ENCODE peak calls at places on chromosomes 2 and 18, in ten cellular contexts. N is iris pigment epithelial cell; W is GM13977; Y is activated T-cell treated with anti-CD3 and anti-CD28 coated beads for 1 hour; R is stimulated activated CD4-positive, alpha-beta T cell treated with anti-CD3 and anti-CD28 coated beads, Interleukin-1b, Interleukin-23, amount 100 ng/mL, for 24 hours; O is activated gamma-delta T cell; D is tibial nerve; A is cardiac septum; K is NT2/D1; U is fibroblast of gingiva. T is an unnamed sample.

GRCh38 chr2:58984731-58985130 is 743.6 kb upstream of the FANCL start:
- DNase-seq in D (no peak), R (no peak), N (no peak), Y (no peak), A (no peak), K (no peak), W (no peak), U (no peak), O (no peak), T (no peak)

GRCh38 chr2:231532189-231533035 is 2.2 kb upstream of the NMUR1 start:
- DNase-seq in Y (no peak), W (peak; percentile 12), K (peak; percentile 35), A (peak; percentile 62), R (no peak), N (no peak), O (no peak), D (no peak), U (no peak), T (no peak)

GRCh38 chr2:101340141-101340541 is 31.6 kb upstream of the RNF149 start:
- DNase-seq in W (no peak), D (no peak), K (no peak), N (peak; percentile 18), U (peak; percentile 17), Y (no peak), O (no peak), A (no peak), R (no peak), T (no peak)

GRCh38 chr2:144706671-144707070 is 186.8 kb upstream of the ZEB2 start:
- DNase-seq in N (no peak), A (no peak), Y (no peak), K (no peak), U (no peak), D (no peak), R (no peak), W (no peak), O (no peak), T (no peak)

GRCh38 chr2:73963385-73964120 is 21.2 kb upstream of the TET3 start:
- DNase-seq in D (no peak), W (peak; percentile 64), K (no peak), A (no peak), R (no peak), N (no peak), O (no peak), U (no peak), Y (no peak), T (no peak)

GRCh38 chr2:17643031-17643615 is 102.6 kb downstream of the VSNL1 start:
- DNase-seq in W (no peak), U (peak; percentile 89), A (no peak), K (peak; percentile 27), N (peak; percentile 99), R (no peak), D (no peak), O (no peak), Y (no peak), T (no peak)

GRCh38 chr2:241853651-241854341 is 4.9 kb downstream of the PDCD1 start:
- DNase-seq in O (no peak), W (no peak), U (no peak), A (peak; percentile 78), D (no peak), N (no peak), R (no peak), Y (no peak), K (no peak), T (peak; percentile 75)

GRCh38 chr2:79994161-79994560 is 310.4 kb downstream of the LRRTM1 start:
- DNase-seq in D (no peak), R (no peak), O (no peak), K (no peak), A (no peak), W (no peak), U (no peak), N (peak; percentile 24), Y (no peak), T (no peak)

GRCh38 chr2:61179701-61180639 is 18.0 kb downstream of the C2orf74 start:
- DNase-seq in A (peak; percentile 85), O (no peak), Y (no peak), K (no peak), N (peak; percentile 70), R (no peak), U (peak; percentile 82), D (no peak), W (no peak), T (peak; percentile 90)

GRCh38 chr18:3538456-3538855 is 88.5 kb downstream of the TGIF1 start:
- DNase-seq in U (peak; percentile 89), A (no peak), R (no peak), Y (no peak), O (no peak), D (no peak), N (no peak), W (no peak), K (no peak), T (no peak)

GRCh38 chr2:86223682-86224560 is 24.7 kb downstream of the MRPL35 start:
- DNase-seq in U (peak; percentile 6), Y (no peak), N (peak; percentile 52), W (no peak), D (no peak), R (no peak), K (no peak), O (no peak), A (no peak), T (no peak)

GRCh38 chr2:121502246-121502645 is 28.4 kb upstream of the RNU4ATAC start:
- DNase-seq in D (no peak), K (no peak), N (peak; percentile 85), Y (no peak), U (peak; percentile 88), R (no peak), W (no peak), O (no peak), A (no peak), T (no peak)

GRCh38 chr2:1010373-1011017 is 59.8 kb downstream of the SNTG2 start:
- DNase-seq in N (no peak), R (no peak), U (no peak), O (no peak), A (no peak), K (no peak), D (no peak), Y (no peak), W (no peak), T (no peak)

GRCh38 chr2:21317131-21317530 is 193.4 kb downstream of the TDRD15 start:
- DNase-seq in Y (no peak), A (no peak), U (no peak), W (peak; percentile 57), N (peak; percentile 14), K (peak; percentile 62), R (no peak), O (no peak), D (peak; percentile 27), T (no peak)